ENCODE peak calls at places on chromosomes 13 and 19, in five cellular contexts. X, U, I, T and W are unnamed samples.

GRCh38 chr13:113359556-113359955 is 4.4 kb downstream of the GRTP1 start:
- DNase-seq in X (no peak), T (no peak), I (no peak), U (no peak), W (no peak)

GRCh38 chr13:43878897-43879322 is 630 bp downstream of the CCDC122 start:
- DNase-seq in X (peak; percentile 41), T (peak; percentile 79), I (no peak), U (no peak), W (peak; percentile 67)

GRCh38 chr19:56333506-56333905 is 18.9 kb upstream of the ZSCAN5A start:
- DNase-seq in I (peak; percentile 48), T (peak; percentile 72), U (peak; percentile 52), X (peak; percentile 43), W (peak; percentile 71)

GRCh38 chr19:58407658-58408151 is 744 bp upstream of the ZNF584 start:
- DNase-seq in T (no peak), X (no peak), I (no peak), U (no peak), W (peak; percentile 29)

GRCh38 chr19:5693195-5694166 is 3.4 kb downstream of the RPL36 start:
- DNase-seq in T (no peak), U (no peak), I (no peak), X (no peak), W (no peak)

GRCh38 chr19:43524922-43525835 is 1.8 kb downstream of the ETHE1 start:
- DNase-seq in I (peak; percentile 57), X (peak; percentile 71), T (peak; percentile 92), U (no peak), W (peak; percentile 74)

GRCh38 chr19:48565090-48565489 is 13.1 kb downstream of the SULT2B1 start:
- DNase-seq in X (peak; percentile 71), U (no peak), I (no peak), T (no peak), W (no peak)

GRCh38 chr13:37488682-37489081 is 109.9 kb downstream of the POSTN start:
- DNase-seq in T (no peak), U (no peak), I (no peak), X (no peak), W (no peak)

GRCh38 chr13:68872338-68872737 is 1235.3 kb upstream of the ATXN8OS start:
- DNase-seq in U (no peak), I (no peak), X (no peak), T (no peak), W (no peak)

GRCh38 chr13:29887651-29888050 is 37.2 kb upstream of the UBL3 start:
- DNase-seq in X (no peak), T (no peak), I (no peak), U (no peak), W (peak; percentile 24)

GRCh38 chr13:113852536-113853517 is 11.0 kb downstream of the GAS6 start:
- DNase-seq in I (no peak), U (no peak), T (no peak), X (no peak), W (no peak)

GRCh38 chr13:28451482-28452217 is 43.3 kb downstream of the FLT1 start:
- DNase-seq in X (no peak), T (no peak), I (no peak), U (peak; percentile 9), W (peak; percentile 76)

GRCh38 chr19:18992696-18993095 is 40.6 kb downstream of the SUGP2 start:
- DNase-seq in T (no peak), I (no peak), X (no peak), U (no peak), W (no peak)

GRCh38 chr13:66219493-66219892 is 1010.6 kb downstream of the PCDH9 start:
- DNase-seq in X (no peak), T (no peak), I (no peak), U (no peak), W (no peak)

GRCh38 chr13:34696741-34697140 is 245.3 kb upstream of the NBEA start:
- DNase-seq in U (no peak), T (no peak), I (no peak), X (no peak), W (no peak)

GRCh38 chr19:4472174-4472974 is at the start of gene HDGFL2:
- DNase-seq in T (no peak), I (no peak), X (no peak), U (peak; percentile 67), W (no peak)

GRCh38 chr19:16671652-16672274 is 10.8 kb downstream of the TMEM38A start:
- DNase-seq in I (no peak), X (no peak), T (no peak), U (no peak), W (no peak)

GRCh38 chr19:5947435-5947834 is 30.5 kb downstream of the RANBP3 start:
- DNase-seq in X (no peak), I (no peak), U (no peak), T (peak; percentile 65), W (no peak)

GRCh38 chr19:5113101-5113557 is 144.2 kb downstream of the KDM4B start:
- DNase-seq in T (no peak), U (no peak), I (no peak), X (no peak), W (no peak)

GRCh38 chr13:76687467-76687866 is 198.7 kb downstream of the KCTD12 start:
- DNase-seq in T (peak; percentile 7), U (no peak), X (no peak), I (no peak), W (no peak)

GRCh38 chr19:17687857-17688784 is at the start of gene UNC13A:
- DNase-seq in U (peak; percentile 88), I (no peak), T (peak; percentile 23), X (peak; percentile 47), W (peak; percentile 88)

GRCh38 chr19:55231391-55232283 is 3.1 kb upstream of the TMEM86B start:
- DNase-seq in U (no peak), I (no peak), T (no peak), X (no peak), W (no peak)

GRCh38 chr13:94713556-94714182 is 1.3 kb upstream of the SOX21 start:
- DNase-seq in U (no peak), I (no peak), X (no peak), T (no peak), W (peak; percentile 43)

GRCh38 chr19:1789282-1790020 is 22.6 kb downstream of the ATP8B3 start:
- DNase-seq in I (no peak), U (no peak), T (peak; percentile 12), X (no peak), W (no peak)

GRCh38 chr13:51066091-51066831 is 44.8 kb downstream of the C13orf42 start:
- DNase-seq in U (no peak), I (no peak), T (no peak), X (no peak), W (peak; percentile 25)

GRCh38 chr19:19514215-19514633 is 1.1 kb downstream of the TSSK6 start:
- DNase-seq in T (no peak), I (no peak), U (no peak), X (no peak), W (no peak)

GRCh38 chr13:110490009-110490770 is 71.3 kb downstream of the RAB20 start:
- DNase-seq in T (no peak), U (no peak), I (no peak), X (no peak), W (no peak)

GRCh38 chr19:12293771-12294307 is 844 bp downstream of the ZNF44 start:
- DNase-seq in T (peak; percentile 83), U (peak; percentile 37), X (peak; percentile 15), I (peak; percentile 52), W (peak; percentile 85)

GRCh38 chr13:107361666-107362065 is 793.7 kb upstream of the ARGLU1 start:
- DNase-seq in T (no peak), X (no peak), U (no peak), I (no peak), W (no peak)

GRCh38 chr19:37905936-37906867 is at the start of gene WDR87:
- DNase-seq in X (peak; percentile 73), I (no peak), T (peak; percentile 12), U (peak; percentile 73), W (peak; percentile 94)

GRCh38 chr19:7885818-7886217 is 2.5 kb upstream of the LRRC8E start:
- DNase-seq in I (no peak), U (no peak), T (no peak), X (no peak), W (no peak)
- TF ChIP-seq CTCF in I (no peak), U (no peak), T (no peak), X (no peak), W (no peak)

GRCh38 chr19:33339750-33340029 is 33.8 kb upstream of the CEBPG start:
- DNase-seq in I (no peak), X (no peak), U (no peak), T (no peak), W (no peak)
- TF ChIP-seq REST in I (no peak), X (no peak), U (no peak), T (no peak), W (no peak)

GRCh38 chr19:2977001-2977685 is at the start of gene TLE6:
- DNase-seq in U (peak; percentile 99), T (peak; percentile 85), X (peak; percentile 95), I (peak; percentile 91), W (peak; percentile 98)
- TF ChIP-seq CTCF in U (no peak), T (no peak), X (no peak), I (no peak), W (no peak)

DNA sequence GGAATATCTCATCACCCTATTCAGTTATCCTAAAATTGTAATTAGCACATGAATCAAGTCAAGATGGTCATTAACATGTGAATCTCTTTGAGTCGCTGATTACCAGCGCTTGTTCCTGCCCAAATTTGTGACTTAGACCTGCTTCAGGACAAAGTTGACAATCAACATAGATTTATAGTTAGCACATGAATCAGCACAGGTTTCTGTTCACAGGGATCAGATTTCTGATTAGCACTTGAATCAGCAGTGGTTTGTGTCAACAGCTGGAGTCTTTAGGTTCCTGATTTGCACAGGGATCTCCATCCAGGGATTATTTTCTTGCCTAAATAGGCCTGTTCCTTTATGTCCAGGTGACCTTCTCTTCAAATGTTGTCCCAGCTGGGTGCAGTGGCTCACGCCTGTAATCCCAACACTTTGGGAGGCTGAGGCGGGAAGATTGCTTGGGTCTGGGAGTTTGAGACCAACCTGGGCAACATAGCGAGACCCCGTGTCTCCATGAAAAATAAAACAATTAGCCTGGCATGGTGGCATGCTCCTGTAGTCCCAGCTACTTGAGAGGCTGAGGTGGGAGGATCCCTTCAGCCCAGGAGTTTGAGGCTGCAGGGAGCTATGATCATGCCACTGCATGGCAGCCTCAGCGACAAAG is 3.8 kb upstream of the LRFN3 start:
- DNase-seq in U (no peak), I (no peak), T (no peak), X (no peak), W (peak; percentile 68)
- TF ChIP-seq REST in U (no peak), I (no peak), T (no peak), X (no peak), W (no peak)

GRCh38 chr19:8307400-8307964 is 676 bp downstream of the CD320 start:
- DNase-seq in T (no peak), X (no peak), U (peak; percentile 34), I (no peak), W (peak; percentile 45)
- TF ChIP-seq CTCF in T (no peak), X (no peak), U (no peak), I (no peak), W (no peak)

DNA sequence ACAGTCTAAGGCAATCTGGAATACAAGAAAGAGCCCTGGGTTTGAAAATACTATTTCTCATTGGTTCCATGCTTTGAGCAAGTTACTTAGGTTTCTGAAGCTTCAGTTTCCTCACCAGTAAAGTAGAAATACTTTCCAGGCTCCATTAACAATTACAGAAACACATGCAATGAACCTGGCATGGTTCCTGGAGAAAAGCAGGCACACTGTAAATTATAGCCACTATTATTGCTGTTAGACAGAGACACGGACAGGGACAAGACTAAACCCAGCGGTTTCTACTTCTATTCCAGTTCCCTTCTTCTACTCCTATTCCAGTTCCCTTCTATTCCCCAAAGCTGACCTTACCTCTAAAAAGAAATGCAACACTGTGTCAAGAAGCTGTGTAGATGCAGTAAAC is 41.2 kb downstream of the MIPEP start:
- DNase-seq in U (no peak), X (no peak), I (no peak), T (no peak), W (no peak)
- TF ChIP-seq REST in U (no peak), X (no peak), I (no peak), T (no peak), W (no peak)